ENCODE peak calls at places on chromosomes 13 and 19, in eight cellular contexts. One of them, this sample, is unnamed.

GRCh38 chr13:85313761-85314503 is 485.3 kb downstream of the SLITRK6 start:
- DNase-seq in brain microvascular endothelial cell: peak; percentile 57
- DNase-seq in neural progenitor cell: no peak
- DNase-seq in Panc1: peak; percentile 28
- DNase-seq in MM.1S: no peak
- DNase-seq in aorta: no peak
- DNase-seq in naive thymus-derived CD4-positive, alpha-beta T cell: no peak
- DNase-seq in uterus: no peak
- DNase-seq in this sample: no peak

GRCh38 chr13:26247608-26248007 is 6.3 kb upstream of the CDK8 start:
- DNase-seq in brain microvascular endothelial cell: peak; percentile 11
- DNase-seq in neural progenitor cell: no peak
- DNase-seq in Panc1: no peak
- DNase-seq in MM.1S: no peak
- DNase-seq in aorta: no peak
- DNase-seq in naive thymus-derived CD4-positive, alpha-beta T cell: no peak
- DNase-seq in uterus: no peak
- DNase-seq in this sample: no peak

GRCh38 chr13:85970727-85971126 is 171.5 kb upstream of the SLITRK6 start:
- DNase-seq in brain microvascular endothelial cell: no peak
- DNase-seq in neural progenitor cell: no peak
- DNase-seq in Panc1: no peak
- DNase-seq in MM.1S: no peak
- DNase-seq in aorta: no peak
- DNase-seq in naive thymus-derived CD4-positive, alpha-beta T cell: no peak
- DNase-seq in uterus: no peak
- DNase-seq in this sample: no peak

GRCh38 chr19:17357078-17357666 is 19.8 kb downstream of the GTPBP3 start:
- DNase-seq in brain microvascular endothelial cell: no peak
- DNase-seq in neural progenitor cell: no peak
- DNase-seq in Panc1: no peak
- DNase-seq in MM.1S: no peak
- DNase-seq in aorta: no peak
- DNase-seq in naive thymus-derived CD4-positive, alpha-beta T cell: no peak
- DNase-seq in uterus: no peak
- DNase-seq in this sample: no peak

GRCh38 chr13:83845121-83845520 is 37.2 kb downstream of the SLITRK1 start:
- DNase-seq in brain microvascular endothelial cell: no peak
- DNase-seq in neural progenitor cell: no peak
- DNase-seq in Panc1: no peak
- DNase-seq in MM.1S: no peak
- DNase-seq in aorta: no peak
- DNase-seq in naive thymus-derived CD4-positive, alpha-beta T cell: no peak
- DNase-seq in uterus: no peak
- DNase-seq in this sample: no peak

GRCh38 chr19:36489920-36490415 is 607 bp upstream of the ZNF566 start:
- DNase-seq in brain microvascular endothelial cell: peak; percentile 96
- DNase-seq in neural progenitor cell: peak; percentile 96
- DNase-seq in Panc1: peak; percentile 83
- DNase-seq in MM.1S: peak; percentile 18
- DNase-seq in aorta: peak; percentile 86
- DNase-seq in naive thymus-derived CD4-positive, alpha-beta T cell: peak; percentile 81
- DNase-seq in uterus: peak; percentile 86
- DNase-seq in this sample: peak; percentile 58

GRCh38 chr13:44312898-44313551 is 60.6 kb upstream of the SERP2 start:
- DNase-seq in brain microvascular endothelial cell: peak; percentile 82
- DNase-seq in neural progenitor cell: no peak
- DNase-seq in Panc1: peak; percentile 82
- DNase-seq in MM.1S: no peak
- DNase-seq in aorta: no peak
- DNase-seq in naive thymus-derived CD4-positive, alpha-beta T cell: no peak
- DNase-seq in uterus: no peak
- DNase-seq in this sample: no peak

GRCh38 chr13:110272651-110273050 is 34.3 kb downstream of the COL4A1 start:
- DNase-seq in brain microvascular endothelial cell: no peak
- DNase-seq in neural progenitor cell: no peak
- DNase-seq in Panc1: no peak
- DNase-seq in MM.1S: no peak
- DNase-seq in aorta: no peak
- DNase-seq in naive thymus-derived CD4-positive, alpha-beta T cell: no peak
- DNase-seq in uterus: no peak
- DNase-seq in this sample: no peak

GRCh38 chr13:35489050-35489449 is 12.6 kb upstream of the MAB21L1 start:
- DNase-seq in brain microvascular endothelial cell: no peak
- DNase-seq in neural progenitor cell: no peak
- DNase-seq in Panc1: no peak
- DNase-seq in MM.1S: no peak
- DNase-seq in aorta: no peak
- DNase-seq in naive thymus-derived CD4-positive, alpha-beta T cell: no peak
- DNase-seq in uterus: no peak
- DNase-seq in this sample: no peak

GRCh38 chr13:22594041-22594440 is 586.7 kb upstream of the SGCG start:
- DNase-seq in brain microvascular endothelial cell: no peak
- DNase-seq in neural progenitor cell: no peak
- DNase-seq in Panc1: no peak
- DNase-seq in MM.1S: no peak
- DNase-seq in aorta: no peak
- DNase-seq in naive thymus-derived CD4-positive, alpha-beta T cell: no peak
- DNase-seq in uterus: no peak
- DNase-seq in this sample: no peak

GRCh38 chr13:59834801-59835200 is 328.9 kb downstream of the DIAPH3 start:
- DNase-seq in brain microvascular endothelial cell: peak; percentile 11
- DNase-seq in neural progenitor cell: no peak
- DNase-seq in Panc1: no peak
- DNase-seq in MM.1S: no peak
- DNase-seq in aorta: no peak
- DNase-seq in naive thymus-derived CD4-positive, alpha-beta T cell: no peak
- DNase-seq in uterus: no peak
- DNase-seq in this sample: no peak

GRCh38 chr19:8487137-8487851 is 15.1 kb downstream of the PRAM1 start:
- DNase-seq in brain microvascular endothelial cell: no peak
- DNase-seq in neural progenitor cell: no peak
- DNase-seq in Panc1: no peak
- DNase-seq in MM.1S: no peak
- DNase-seq in aorta: peak; percentile 73
- DNase-seq in naive thymus-derived CD4-positive, alpha-beta T cell: peak; percentile 73
- DNase-seq in uterus: no peak
- DNase-seq in this sample: peak; percentile 35

GRCh38 chr13:73254827-73255226 is 196.0 kb downstream of the KLF5 start:
- DNase-seq in brain microvascular endothelial cell: no peak
- DNase-seq in neural progenitor cell: no peak
- DNase-seq in Panc1: no peak
- DNase-seq in MM.1S: no peak
- DNase-seq in aorta: no peak
- DNase-seq in naive thymus-derived CD4-positive, alpha-beta T cell: no peak
- DNase-seq in uterus: no peak
- DNase-seq in this sample: no peak

GRCh38 chr13:57075588-57075987 is 65.1 kb upstream of the PRR20A start:
- DNase-seq in brain microvascular endothelial cell: no peak
- DNase-seq in neural progenitor cell: no peak
- DNase-seq in Panc1: no peak
- DNase-seq in MM.1S: no peak
- DNase-seq in aorta: no peak
- DNase-seq in naive thymus-derived CD4-positive, alpha-beta T cell: no peak
- DNase-seq in uterus: no peak
- DNase-seq in this sample: no peak

GRCh38 chr19:44452367-44452766 is 4.1 kb upstream of the ZNF229 start:
- DNase-seq in brain microvascular endothelial cell: no peak
- DNase-seq in neural progenitor cell: no peak
- DNase-seq in Panc1: no peak
- DNase-seq in MM.1S: no peak
- DNase-seq in aorta: no peak
- DNase-seq in naive thymus-derived CD4-positive, alpha-beta T cell: no peak
- DNase-seq in uterus: no peak
- DNase-seq in this sample: no peak

GRCh38 chr19:48689438-48689837 is 6.3 kb upstream of the FUT2 start:
- DNase-seq in brain microvascular endothelial cell: no peak
- DNase-seq in neural progenitor cell: no peak
- DNase-seq in Panc1: no peak
- DNase-seq in MM.1S: no peak
- DNase-seq in aorta: no peak
- DNase-seq in naive thymus-derived CD4-positive, alpha-beta T cell: no peak
- DNase-seq in uterus: peak; percentile 72
- DNase-seq in this sample: no peak

GRCh38 chr19:29418106-29418684 is 107.6 kb upstream of the VSTM2B start:
- DNase-seq in brain microvascular endothelial cell: no peak
- DNase-seq in neural progenitor cell: peak; percentile 26
- DNase-seq in Panc1: no peak
- DNase-seq in MM.1S: no peak
- DNase-seq in aorta: no peak
- DNase-seq in naive thymus-derived CD4-positive, alpha-beta T cell: no peak
- DNase-seq in uterus: no peak
- DNase-seq in this sample: no peak

GRCh38 chr19:36973844-36974195 is 57.7 kb downstream of the ZNF568 start:
- DNase-seq in brain microvascular endothelial cell: no peak
- DNase-seq in neural progenitor cell: no peak
- DNase-seq in Panc1: no peak
- DNase-seq in MM.1S: no peak
- DNase-seq in aorta: no peak
- DNase-seq in naive thymus-derived CD4-positive, alpha-beta T cell: no peak
- DNase-seq in uterus: no peak
- DNase-seq in this sample: no peak

DNA sequence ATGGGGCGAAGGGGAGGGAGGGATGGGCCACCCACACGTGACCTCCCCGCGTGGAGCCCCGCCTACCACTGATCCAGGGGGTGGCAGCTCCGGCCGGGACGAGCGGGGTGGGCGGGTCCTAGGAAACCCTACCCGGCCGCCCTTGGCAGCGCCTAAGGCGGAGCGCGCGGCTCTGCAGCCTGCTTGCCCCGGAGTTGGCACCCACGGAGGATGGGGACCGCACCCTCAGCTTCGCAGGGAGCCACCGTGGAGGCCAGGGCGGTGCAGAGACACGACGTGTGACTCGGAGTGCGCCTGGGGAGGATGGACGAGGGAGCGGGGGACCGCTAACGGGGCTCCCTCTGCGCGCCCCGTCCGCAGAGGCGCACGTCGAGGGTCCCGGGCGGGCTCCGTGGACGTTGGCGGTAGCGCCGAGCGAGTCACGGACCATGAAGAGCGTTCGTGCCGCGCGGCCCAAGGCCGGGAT is at the start of gene RGS9BP:
- DNase-seq in brain microvascular endothelial cell: peak; percentile 39
- DNase-seq in neural progenitor cell: peak; percentile 70
- DNase-seq in Panc1: no peak
- DNase-seq in MM.1S: peak; percentile 73
- DNase-seq in aorta: peak; percentile 91
- DNase-seq in naive thymus-derived CD4-positive, alpha-beta T cell: peak; percentile 60
- DNase-seq in uterus: peak; percentile 77
- DNase-seq in this sample: no peak
- H3K27ac ChIP-seq in brain microvascular endothelial cell: peak within 1 kb of the TSS; percentile 26
- H3K27ac ChIP-seq in neural progenitor cell: no peak within 1 kb of the TSS
- H3K27ac ChIP-seq in Panc1: peak within 1 kb of the TSS; percentile 81
- H3K27ac ChIP-seq in MM.1S: peak within 1 kb of the TSS; percentile 48
- H3K27ac ChIP-seq in aorta: no peak within 1 kb of the TSS
- H3K27ac ChIP-seq in naive thymus-derived CD4-positive, alpha-beta T cell: peak within 1 kb of the TSS; percentile 67
- H3K27ac ChIP-seq in uterus: peak within 1 kb of the TSS; percentile 77
- H3K27ac ChIP-seq in this sample: peak within 1 kb of the TSS; percentile 80

GRCh38 chr19:24033962-24034342 is 53.0 kb upstream of the ZNF254 start:
- DNase-seq in brain microvascular endothelial cell: peak; percentile 70
- DNase-seq in neural progenitor cell: peak; percentile 46
- DNase-seq in Panc1: no peak
- DNase-seq in MM.1S: no peak
- DNase-seq in aorta: peak; percentile 64
- DNase-seq in naive thymus-derived CD4-positive, alpha-beta T cell: peak; percentile 40
- DNase-seq in uterus: peak; percentile 19
- DNase-seq in this sample: no peak
- H3K27me3 ChIP-seq in brain microvascular endothelial cell: no peaks in the 10 kb centered on the region
- H3K27me3 ChIP-seq in neural progenitor cell: no peaks in the 10 kb centered on the region
- H3K27me3 ChIP-seq in Panc1: no peaks in the 10 kb centered on the region
- H3K27me3 ChIP-seq in MM.1S: no peaks in the 10 kb centered on the region
- H3K27me3 ChIP-seq in aorta: no peaks in the 10 kb centered on the region
- H3K27me3 ChIP-seq in naive thymus-derived CD4-positive, alpha-beta T cell: no peaks in the 10 kb centered on the region
- H3K27me3 ChIP-seq in uterus: no peaks in the 10 kb centered on the region
- H3K27me3 ChIP-seq in this sample: no peaks in the 10 kb centered on the region

GRCh38 chr13:113545931-113546516 is 38.5 kb upstream of the TFDP1 start:
- DNase-seq in brain microvascular endothelial cell: no peak
- DNase-seq in neural progenitor cell: no peak
- DNase-seq in Panc1: no peak
- DNase-seq in MM.1S: no peak
- DNase-seq in aorta: no peak
- DNase-seq in naive thymus-derived CD4-positive, alpha-beta T cell: no peak
- DNase-seq in uterus: no peak
- DNase-seq in this sample: peak; percentile 33

GRCh38 chr13:113548778-113549621 is 35.6 kb upstream of the TFDP1 start:
- DNase-seq in brain microvascular endothelial cell: no peak
- DNase-seq in neural progenitor cell: no peak
- DNase-seq in Panc1: no peak
- DNase-seq in MM.1S: no peak
- DNase-seq in aorta: no peak
- DNase-seq in naive thymus-derived CD4-positive, alpha-beta T cell: no peak
- DNase-seq in uterus: no peak
- DNase-seq in this sample: peak; percentile 17

GRCh38 chr13:113547248-113547971 is 37.1 kb upstream of the TFDP1 start:
- DNase-seq in brain microvascular endothelial cell: no peak
- DNase-seq in neural progenitor cell: no peak
- DNase-seq in Panc1: no peak
- DNase-seq in MM.1S: no peak
- DNase-seq in aorta: no peak
- DNase-seq in naive thymus-derived CD4-positive, alpha-beta T cell: no peak
- DNase-seq in uterus: no peak
- DNase-seq in this sample: no peak

GRCh38 chr13:113546571-113547247 is 37.8 kb upstream of the TFDP1 start:
- DNase-seq in brain microvascular endothelial cell: peak; percentile 34
- DNase-seq in neural progenitor cell: no peak
- DNase-seq in Panc1: no peak
- DNase-seq in MM.1S: no peak
- DNase-seq in aorta: peak; percentile 73
- DNase-seq in naive thymus-derived CD4-positive, alpha-beta T cell: no peak
- DNase-seq in uterus: no peak
- DNase-seq in this sample: no peak

DNA sequence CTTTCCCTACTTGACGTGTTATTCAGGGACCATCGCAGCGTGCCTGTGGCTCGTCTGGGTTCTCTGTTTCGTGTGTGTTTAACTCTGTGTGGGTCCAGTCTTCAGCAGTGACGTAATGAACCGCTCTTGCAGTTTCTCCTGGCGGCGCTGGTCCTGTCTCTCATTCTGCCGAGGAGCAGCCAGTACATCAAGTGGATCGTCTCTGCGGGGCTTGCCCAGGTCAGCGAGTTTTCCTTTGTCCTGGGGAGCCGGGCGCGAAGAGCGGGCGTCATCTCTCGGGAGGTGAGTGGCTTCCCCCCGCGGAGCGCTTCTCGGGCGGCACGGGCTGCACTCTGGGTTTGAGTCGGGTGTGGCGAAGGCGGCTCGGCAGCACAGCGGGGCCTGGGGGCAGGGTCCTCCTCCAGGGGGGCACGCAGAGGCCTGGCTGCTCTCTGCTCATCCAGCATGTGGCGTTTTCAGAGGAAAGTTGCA is 36.3 kb upstream of the TFDP1 start:
- DNase-seq in brain microvascular endothelial cell: no peak
- DNase-seq in neural progenitor cell: peak; percentile 45
- DNase-seq in Panc1: no peak
- DNase-seq in MM.1S: no peak
- DNase-seq in aorta: no peak
- DNase-seq in naive thymus-derived CD4-positive, alpha-beta T cell: no peak
- DNase-seq in uterus: peak; percentile 49
- DNase-seq in this sample: peak; percentile 22
- H3K27ac ChIP-seq in brain microvascular endothelial cell: no peak overlapping the region
- H3K27ac ChIP-seq in neural progenitor cell: peak overlapping the region; percentile 25
- H3K27ac ChIP-seq in Panc1: no peak overlapping the region
- H3K27ac ChIP-seq in MM.1S: no peak overlapping the region
- H3K27ac ChIP-seq in aorta: no peak overlapping the region
- H3K27ac ChIP-seq in naive thymus-derived CD4-positive, alpha-beta T cell: no peak overlapping the region
- H3K27ac ChIP-seq in uterus: peak overlapping the region; percentile 40
- H3K27ac ChIP-seq in this sample: no peak overlapping the region

GRCh38 chr13:49821216-49821820 is 28.8 kb upstream of the KPNA3 start:
- DNase-seq in brain microvascular endothelial cell: no peak
- DNase-seq in neural progenitor cell: no peak
- DNase-seq in Panc1: no peak
- DNase-seq in MM.1S: no peak
- DNase-seq in aorta: no peak
- DNase-seq in naive thymus-derived CD4-positive, alpha-beta T cell: no peak
- DNase-seq in uterus: no peak
- DNase-seq in this sample: no peak
- H3K27me3 ChIP-seq in brain microvascular endothelial cell: no peaks in the 10 kb centered on the region
- H3K27me3 ChIP-seq in neural progenitor cell: no peaks in the 10 kb centered on the region
- H3K27me3 ChIP-seq in Panc1: no peaks in the 10 kb centered on the region
- H3K27me3 ChIP-seq in MM.1S: no peaks in the 10 kb centered on the region
- H3K27me3 ChIP-seq in aorta: no peaks in the 10 kb centered on the region
- H3K27me3 ChIP-seq in naive thymus-derived CD4-positive, alpha-beta T cell: no peaks in the 10 kb centered on the region
- H3K27me3 ChIP-seq in uterus: no peaks in the 10 kb centered on the region
- H3K27me3 ChIP-seq in this sample: no peaks in the 10 kb centered on the region

This sample was measured in CD8-positive, alpha-beta memory T cell.